ENCODE peak calls at places on chromosome 20, in eight cellular contexts. T is HT1080; X is activated gamma-delta T cell treated with Interleukin-2 at 50 U/mL for 16 hours; M is AG20443; U is RCC 7860; O is caudate nucleus; Y is NCI-H2107; N is effector memory CD8-positive, alpha-beta T cell. D is an unnamed sample.

GRCh38 chr20:33787253-33787891 is 23.8 kb upstream of the CHMP4B start:
- DNase-seq in Y (no peak), T (no peak), M (no peak), O (no peak), U (no peak), N (no peak), X (no peak), D (no peak)

GRCh38 chr20:63844384-63845025 is 13.4 kb upstream of the ZBTB46 start:
- DNase-seq in N (no peak), O (no peak), M (no peak), Y (no peak), U (no peak), T (no peak), X (no peak), D (peak)

GRCh38 chr20:64064145-64064698 is 1.2 kb downstream of the TCEA2 start:
- DNase-seq in O (no peak), X (no peak), Y (no peak), T (peak), N (no peak), M (peak), U (peak), D (no peak)

GRCh38 chr20:50320910-50321796 is 130.5 kb downstream of the CEBPB start:
- DNase-seq in T (peak), X (no peak), M (peak), N (no peak), U (peak), O (no peak), Y (no peak), D (peak)

GRCh38 chr20:35887393-35888064 is 66.8 kb downstream of the SCAND1 start:
- DNase-seq in O (no peak), Y (no peak), U (no peak), M (no peak), T (no peak), X (no peak), N (no peak), D (no peak)

GRCh38 chr20:47681977-47682812 is 103.1 kb downstream of the SULF2 start:
- DNase-seq in N (no peak), M (peak), X (no peak), O (no peak), Y (no peak), T (no peak), U (no peak), D (peak)

GRCh38 chr20:3674995-3675900 is 6.6 kb downstream of the ADAM33 start:
- DNase-seq in T (no peak), X (no peak), N (no peak), O (no peak), M (no peak), Y (no peak), U (no peak), D (no peak)

GRCh38 chr20:49846206-49846807 is 33.7 kb downstream of the SLC9A8 start:
- DNase-seq in U (peak), M (peak), T (peak), N (peak), Y (peak), O (no peak), X (peak), D (no peak)

GRCh38 chr20:51326241-51326819 is 216.2 kb downstream of the NFATC2 start:
- DNase-seq in M (peak), Y (no peak), N (no peak), U (no peak), X (peak), T (peak), O (no peak), D (no peak)

GRCh38 chr20:43844778-43845614 is 69.7 kb upstream of the TOX2 start:
- DNase-seq in O (peak), X (no peak), U (peak), Y (peak), T (peak), M (peak), N (no peak), D (no peak)

GRCh38 chr20:10705801-10706459 is 32.1 kb upstream of the JAG1 start:
- DNase-seq in U (no peak), N (no peak), X (no peak), O (no peak), Y (no peak), T (peak), M (no peak), D (no peak)

GRCh38 chr20:12414446-12415274 is 497.0 kb downstream of the BTBD3 start:
- DNase-seq in M (no peak), N (no peak), X (no peak), O (no peak), Y (no peak), T (peak), U (no peak), D (no peak)

GRCh38 chr20:58546756-58547526 is 31.7 kb upstream of the APCDD1L start:
- DNase-seq in X (no peak), U (no peak), Y (no peak), N (no peak), O (no peak), M (no peak), T (no peak), D (no peak)

GRCh38 chr20:25247666-25248500 is at the start of gene PYGB:
- DNase-seq in U (peak), T (peak), N (peak), Y (no peak), O (peak), X (peak), M (peak), D (peak)

D was measured in spleen.